ENCODE peak calls at places on chromosome 5, in six cellular contexts. I, Q, Y, O, H and N are unnamed samples.
A peak's percentile ranks its signal among the peaks of the same experiment; 100 is the strongest.

GRCh38 chr5:89313804-89314588 is 431.0 kb upstream of the MEF2C start:
- DNase-seq in H (no peak), O (no peak), Q (peak; percentile 41), I (no peak), Y (peak; percentile 54), N (peak; percentile 59)

GRCh38 chr5:179800071-179800695 is 6.4 kb downstream of the LTC4S start:
- DNase-seq in I (no peak), Y (no peak), Q (no peak), O (no peak), H (no peak), N (no peak)

GRCh38 chr5:72543365-72543764 is 36.2 kb upstream of the ZNF366 start:
- DNase-seq in O (no peak), H (no peak), Q (no peak), I (no peak), Y (no peak), N (no peak)

GRCh38 chr5:1641041-1641440 is 117.3 kb upstream of the LPCAT1 start:
- DNase-seq in I (no peak), Y (no peak), Q (no peak), O (no peak), H (no peak), N (no peak)

GRCh38 chr5:115453391-115454095 is 91.0 kb downstream of the FEM1C start:
- DNase-seq in Q (no peak), I (no peak), H (no peak), Y (no peak), O (no peak), N (no peak)

GRCh38 chr5:124456244-124456643 is 290.2 kb downstream of the ZNF608 start:
- DNase-seq in H (no peak), I (no peak), Q (no peak), O (no peak), Y (no peak), N (no peak)

GRCh38 chr5:180817847-180818246 is 15.2 kb upstream of the MGAT1 start:
- DNase-seq in Q (no peak), O (no peak), H (no peak), Y (no peak), I (peak; percentile 58), N (no peak)

GRCh38 chr5:134769206-134769605 is 10.6 kb downstream of the DDX46 start:
- DNase-seq in Q (no peak), O (no peak), I (no peak), H (no peak), Y (no peak), N (no peak)

GRCh38 chr5:138032572-138033274 is at the start of gene FAM13B:
- DNase-seq in H (peak; percentile 80), Q (peak; percentile 32), I (peak; percentile 85), O (peak; percentile 88), Y (peak; percentile 90), N (peak; percentile 91)
- TF ChIP-seq CTCF in H (no peak), Q (no peak), I (no peak), O (no peak), Y (no peak), N (no peak)

DNA sequence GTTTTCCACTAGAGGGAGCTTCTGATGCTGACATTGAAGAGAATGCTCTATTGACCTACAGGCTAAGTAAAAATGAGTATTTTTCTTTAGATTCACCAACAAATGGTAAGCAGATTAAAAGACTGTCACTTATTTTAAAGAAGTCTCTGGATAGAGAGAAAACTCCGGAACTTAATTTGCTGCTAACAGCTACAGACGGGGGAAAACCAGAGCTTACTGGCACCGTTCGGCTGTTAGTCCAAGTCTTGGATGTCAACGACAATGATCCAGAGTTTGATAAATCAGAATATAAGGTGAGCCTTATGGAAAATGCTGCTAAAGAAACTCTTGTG is 764 bp downstream of the PCDHA11 start:
- DNase-seq in Q (peak; percentile 10), Y (no peak), H (no peak), I (no peak), O (no peak), N (no peak)
- TF ChIP-seq CTCF in Q (peak; percentile 28), Y (no peak), H (no peak), I (no peak), O (no peak), N (no peak)

DNA sequence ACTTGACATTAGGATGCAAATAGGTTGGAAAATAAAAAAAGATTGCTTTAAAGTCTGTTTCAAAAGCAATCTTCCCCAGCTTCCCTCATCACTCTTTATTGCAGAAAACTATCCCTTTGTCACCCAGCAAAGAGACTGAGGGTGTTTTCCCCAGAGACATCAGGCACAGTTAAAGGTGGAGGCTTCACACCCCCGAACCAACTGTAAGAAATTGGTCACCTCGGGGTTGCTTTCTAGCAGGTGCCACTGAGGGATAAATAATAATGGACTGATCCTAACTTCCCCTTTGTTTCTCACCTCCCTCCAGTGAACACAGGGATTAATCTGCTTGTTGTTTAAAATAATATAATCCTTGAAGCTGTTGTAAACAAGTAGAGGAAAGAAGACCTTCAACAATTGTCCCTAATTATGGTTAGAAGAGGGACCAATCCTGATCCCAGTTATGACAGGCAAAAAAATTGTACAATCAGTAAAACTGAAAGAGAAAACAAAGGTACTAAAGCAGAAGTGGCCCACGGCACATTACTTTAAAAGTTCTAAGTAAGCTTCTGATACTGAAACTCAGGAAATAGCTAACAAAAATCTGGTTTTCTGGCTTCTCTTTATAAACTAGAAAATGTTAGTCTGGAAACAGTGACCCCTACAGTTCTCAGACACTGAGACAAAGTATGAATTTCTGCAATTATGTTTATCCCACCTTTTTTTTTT is 6.6 kb upstream of the PCSK1 start:
- DNase-seq in I (no peak), Q (no peak), O (no peak), H (no peak), Y (peak; percentile 59), N (peak; percentile 56)
- TF ChIP-seq CTCF in I (no peak), Q (no peak), O (no peak), H (no peak), Y (peak; percentile 34), N (no peak)

DNA sequence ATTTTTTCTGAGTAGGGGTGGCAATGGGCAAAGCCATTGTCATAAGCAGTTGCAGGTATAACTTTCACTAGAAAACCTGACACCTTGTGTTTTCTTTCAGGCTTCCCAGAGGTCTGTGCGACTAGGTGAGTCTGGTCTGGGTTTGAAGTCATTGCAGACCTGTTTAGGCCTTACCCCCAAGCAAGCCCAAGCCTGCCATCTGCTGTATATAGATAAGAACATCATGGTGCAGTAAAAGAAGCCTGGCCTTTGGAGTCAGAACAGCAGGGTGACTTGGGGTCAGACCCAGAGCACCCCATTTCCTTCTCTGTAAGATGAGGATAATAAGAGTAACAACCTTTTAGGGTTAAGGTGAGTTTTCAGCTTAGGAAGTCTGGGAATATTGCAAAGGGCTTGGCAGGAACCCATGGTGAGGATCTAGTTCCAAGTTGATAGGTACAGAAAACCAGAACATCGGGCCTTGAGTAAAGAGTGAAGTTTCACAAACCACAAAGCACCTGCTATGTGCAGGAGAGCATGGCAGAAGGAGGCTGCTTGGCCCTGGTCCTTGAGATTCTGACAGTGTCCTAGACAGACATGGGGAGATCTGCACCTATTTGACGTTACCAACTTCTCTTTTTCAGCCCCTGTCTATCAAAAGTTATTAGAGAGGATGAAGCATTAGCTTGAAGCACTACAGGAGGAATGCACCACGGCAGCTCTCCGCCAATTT is 33.9 kb downstream of the TGFBI start:
- DNase-seq in Q (peak; percentile 77), Y (peak; percentile 40), O (no peak), I (peak; percentile 62), H (peak; percentile 34), N (no peak)
- TF ChIP-seq CTCF in Q (peak; percentile 96), Y (peak; percentile 38), O (peak; percentile 72), I (no peak), H (peak; percentile 17), N (no peak)

DNA sequence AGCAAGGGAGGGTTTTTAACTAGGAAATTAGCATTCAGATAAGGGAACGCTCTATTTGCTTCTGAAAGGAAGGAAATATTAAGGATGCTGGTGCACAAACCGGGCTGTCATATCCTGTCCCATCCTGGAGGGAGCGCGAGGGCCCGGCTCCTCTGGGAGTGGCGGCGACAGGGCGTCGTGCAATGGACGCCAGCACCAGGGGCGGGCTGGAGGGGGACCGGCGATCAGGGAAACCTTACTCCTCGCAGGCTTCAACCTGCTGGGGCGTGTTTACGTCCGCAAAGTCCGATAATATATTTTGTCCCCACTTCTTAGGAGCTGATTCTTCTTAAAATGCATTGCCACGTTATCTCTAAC is 197.1 kb upstream of the TBCA start:
- DNase-seq in Q (no peak), H (peak; percentile 75), Y (no peak), I (no peak), O (no peak), N (no peak)
- TF ChIP-seq CTCF in Q (no peak), H (no peak), Y (no peak), I (no peak), O (no peak), N (no peak)